ENCODE peak calls at places on chromosomes 5 and 9, in nine cellular contexts. T is GM12892; F is stimulated activated CD4-positive, alpha-beta T cell treated with anti-CD3 and anti-CD28 coated beads, Interleukin-2, amount 100 ng/mL, for 48 hours; Z is dermis microvascular lymphatic vessel endothelial cell; G is activated T-cell treated with anti-CD3 and anti-CD28 coated beads for 4 hours; L is tibial artery; E is glutamatergic neuron; N is fibroblast of lung; Y is NCI-H1694. X is an unnamed sample.
A peak's percentile ranks its signal among the peaks of the same experiment; 100 is the strongest.

GRCh38 chr9:82037126-82037525 is 48.6 kb downstream of the SPATA31D1 start:
- DNase-seq in Z (no peak), G (no peak), Y (no peak), T (no peak), L (no peak), E (no peak), F (no peak), N (no peak), X (no peak)

GRCh38 chr5:76325326-76325725 is 77.8 kb upstream of the IQGAP2 start:
- DNase-seq in G (no peak), Z (no peak), N (no peak), E (no peak), L (no peak), Y (no peak), F (no peak), T (no peak), X (no peak)

GRCh38 chr5:17860660-17861315 is 226.5 kb downstream of the TAF11L14 start:
- DNase-seq in N (peak; percentile 4), Y (no peak), G (no peak), Z (no peak), E (no peak), F (no peak), L (no peak), T (no peak), X (no peak)

GRCh38 chr9:26169684-26170083 is 491.4 kb upstream of the TUSC1 start:
- DNase-seq in L (no peak), N (peak; percentile 17), G (no peak), E (no peak), Y (no peak), F (no peak), T (no peak), Z (no peak), X (no peak)

GRCh38 chr5:137621861-137622823 is 113.7 kb downstream of the KLHL3 start:
- DNase-seq in E (no peak), N (peak; percentile 82), Z (no peak), Y (no peak), G (no peak), L (peak; percentile 63), T (no peak), F (no peak), X (no peak)

GRCh38 chr5:464843-465590 is 22.0 kb downstream of the EXOC3 start:
- DNase-seq in L (peak; percentile 11), Y (no peak), E (peak; percentile 12), N (no peak), G (no peak), T (no peak), Z (no peak), F (no peak), X (no peak)

GRCh38 chr5:146753618-146754123 is 124.9 kb downstream of the PPP2R2B start:
- DNase-seq in F (no peak), T (no peak), E (no peak), Y (no peak), N (no peak), L (no peak), G (no peak), Z (no peak), X (no peak)

GRCh38 chr9:136965771-136966484 is 11.4 kb upstream of the PTGDS start:
- DNase-seq in N (no peak), T (no peak), Y (no peak), L (no peak), F (no peak), G (no peak), E (no peak), Z (no peak), X (peak; percentile 68)

X was measured in posterior cingulate gyrus.